ENCODE peak calls at places on chromosome 6, in five cellular contexts. Y is IMR-90, K is K562, B is HepG2, W is SK-N-SH. J is an unnamed sample.

GRCh38 chr6:31293343-31293742 is 21.5 kb upstream of the HLA-C start:
- DNase-seq in Y (peak), K (no peak), B (peak), W (no peak), J (no peak)

GRCh38 chr6:134373282-134373922 is 55.5 kb upstream of the SGK1 start:
- DNase-seq in Y (peak), K (peak), B (no peak), W (no peak), J (peak)

GRCh38 chr6:2354138-2354491 is 108.7 kb upstream of the GMDS start:
- DNase-seq in Y (no peak), K (no peak), B (no peak), W (no peak), J (no peak)

GRCh38 chr6:170178561-170179477 is 112.1 kb downstream of the DLL1 start:
- DNase-seq in Y (peak), K (no peak), B (no peak), W (peak), J (no peak)

GRCh38 chr6:113137411-113137810 is 719.7 kb upstream of the MARCKS start:
- DNase-seq in Y (no peak), K (peak), B (no peak), W (no peak), J (no peak)

GRCh38 chr6:132973556-132973993 is 159.2 kb downstream of the RPS12 start:
- DNase-seq in Y (no peak), K (no peak), B (no peak), W (peak), J (no peak)

GRCh38 chr6:161327360-161327953 is 53.6 kb upstream of the AGPAT4 start:
- DNase-seq in Y (no peak), K (no peak), B (no peak), W (no peak), J (no peak)

GRCh38 chr6:42366011-42366705 is 85.6 kb downstream of the TRERF1 start:
- DNase-seq in Y (no peak), K (no peak), B (no peak), W (no peak), J (no peak)

GRCh38 chr6:39247667-39248194 is 18.5 kb upstream of the KCNK5 start:
- DNase-seq in Y (no peak), K (no peak), B (no peak), W (no peak), J (no peak)

GRCh38 chr6:142842423-142843261 is 102.3 kb downstream of the HIVEP2 start:
- DNase-seq in Y (peak), K (no peak), B (peak), W (peak), J (peak)

GRCh38 chr6:119280586-119281163 is 68.9 kb downstream of the MAN1A1 start:
- DNase-seq in Y (no peak), K (no peak), B (no peak), W (no peak), J (no peak)

GRCh38 chr6:40972190-40972589 is 66.8 kb downstream of the UNC5CL start:
- DNase-seq in Y (no peak), K (no peak), B (no peak), W (no peak), J (no peak)
- TF ChIP-seq MXI1 in Y (no peak), K (no peak), B (no peak), W (no peak), J (no peak)

GRCh38 chr6:124888581-124889371 is 73.5 kb upstream of the RNF217 start:
- DNase-seq in Y (peak), K (no peak), B (no peak), W (no peak), J (no peak)
- TF ChIP-seq MXI1 in Y (no peak), K (no peak), B (no peak), W (no peak), J (no peak)

GRCh38 chr6:129710722-129711631 is 1.0 kb upstream of the ARHGAP18 start:
- DNase-seq in Y (no peak), K (no peak), B (no peak), W (no peak), J (no peak)
- TF ChIP-seq MXI1 in Y (no peak), K (no peak), B (no peak), W (no peak), J (no peak)

GRCh38 chr6:12165297-12165696 is 124.9 kb upstream of the EDN1 start:
- DNase-seq in Y (no peak), K (no peak), B (no peak), W (no peak), J (no peak)
- TF ChIP-seq MXI1 in Y (no peak), K (no peak), B (no peak), W (no peak), J (no peak)

DNA sequence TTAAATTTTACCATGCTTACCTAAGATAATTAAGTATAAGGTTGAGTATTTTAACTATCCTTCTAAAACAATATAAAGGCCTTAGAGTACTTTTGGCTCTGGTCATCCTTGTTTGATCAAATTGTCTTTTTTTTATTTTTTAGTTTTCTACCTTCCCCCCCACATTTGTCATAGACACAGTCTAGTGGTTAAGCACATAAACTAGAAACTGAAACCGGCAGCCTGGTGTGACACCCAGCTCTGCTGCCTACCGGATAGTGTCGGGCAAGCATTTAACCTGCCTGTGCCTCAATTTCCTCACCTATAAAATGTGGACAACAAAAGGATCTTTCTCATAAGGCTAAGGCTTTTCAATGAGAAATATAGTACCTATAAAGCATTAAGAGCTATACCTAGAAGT is 21.6 kb upstream of the TULP4 start:
- DNase-seq in Y (no peak), K (no peak), B (no peak), W (no peak), J (peak)
- TF ChIP-seq MXI1 in Y (no peak), K (no peak), B (no peak), W (no peak), J (no peak)

DNA sequence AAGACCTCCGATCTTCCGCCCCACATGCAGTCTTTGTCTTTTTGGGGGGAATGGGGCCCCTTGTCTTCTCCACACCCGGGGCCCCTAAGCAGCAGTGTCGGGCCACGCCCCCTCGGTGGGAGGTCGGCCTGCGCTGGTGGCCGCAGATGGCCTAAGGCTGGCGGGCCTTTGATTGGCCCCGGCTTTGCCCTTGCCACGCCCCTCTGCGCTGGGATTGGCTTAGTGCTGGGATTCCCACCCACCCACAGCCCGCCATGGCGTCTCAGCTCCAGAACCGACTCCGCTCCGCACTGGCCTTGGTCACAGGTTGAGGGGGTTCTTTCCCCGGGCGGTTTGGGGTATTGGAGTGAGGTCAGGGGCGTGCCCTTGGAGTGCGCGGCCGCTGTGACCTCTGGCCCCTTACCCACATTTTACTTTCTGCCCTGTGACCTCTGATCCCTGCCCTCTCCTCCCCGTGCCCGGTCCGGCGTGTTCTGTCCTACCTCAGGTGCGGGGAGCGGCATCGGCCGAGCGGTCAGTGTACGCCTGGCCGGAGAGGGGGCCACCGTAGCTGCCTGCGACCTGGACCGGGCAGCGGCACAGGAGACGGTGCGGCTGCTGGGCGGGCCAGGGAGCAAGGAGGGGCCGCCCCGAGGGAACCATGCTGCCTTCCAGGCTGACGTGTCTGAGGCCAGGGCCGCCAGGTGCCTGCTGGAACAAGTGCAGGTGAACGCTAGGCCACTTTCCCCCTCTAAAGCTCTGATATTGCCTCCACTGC is at the start of gene HSD17B8:
- DNase-seq in Y (peak), K (peak), B (peak), W (peak), J (peak)
- TF ChIP-seq MXI1 in Y (peak), K (peak), B (peak), W (no peak), J (no peak)

DNA sequence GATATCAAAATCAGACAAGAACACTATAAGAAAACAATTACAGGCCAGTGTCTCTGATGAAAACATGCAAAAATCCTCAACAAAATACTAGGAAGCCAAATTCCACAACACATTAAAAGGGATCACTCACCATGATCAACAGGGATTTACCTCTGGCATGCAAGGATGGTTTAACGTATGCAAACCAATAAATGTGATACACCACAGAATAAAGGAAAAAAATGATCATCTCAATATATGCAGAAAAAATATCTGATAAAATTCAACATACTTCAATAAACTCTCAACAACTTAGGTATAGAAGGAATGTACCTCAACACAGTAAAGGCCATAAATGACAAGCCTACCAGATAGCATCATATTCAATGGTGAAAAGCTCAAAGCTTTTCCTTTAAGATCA is 66.6 kb downstream of the SHPRH start:
- DNase-seq in Y (no peak), K (no peak), B (no peak), W (no peak), J (no peak)
- TF ChIP-seq MXI1 in Y (no peak), K (no peak), B (no peak), W (no peak), J (no peak)